ENCODE peak calls at places on chromosomes 11 and 22, in five cellular contexts. One of them, this sample, is unnamed.

GRCh38 chr11:56624661-56625110 is 10.0 kb upstream of the OR5M1 start:
- DNase-seq in transverse colon: no peak
- DNase-seq in fibroblast of mammary gland: peak
- DNase-seq in HuH-7.5: no peak
- DNase-seq in KBM-7: peak
- DNase-seq in this sample: peak

GRCh38 chr22:31977141-31977781 is 32.9 kb downstream of the YWHAH start:
- DNase-seq in HuH-7.5: peak
- DNase-seq in fibroblast of mammary gland: peak
- DNase-seq in KBM-7: peak
- DNase-seq in transverse colon: peak
- DNase-seq in this sample: peak

GRCh38 chr11:3150726-3151125 is 14.4 kb downstream of the OSBPL5 start:
- DNase-seq in transverse colon: no peak
- DNase-seq in fibroblast of mammary gland: no peak
- DNase-seq in KBM-7: no peak
- DNase-seq in HuH-7.5: no peak
- DNase-seq in this sample: no peak

GRCh38 chr11:2203440-2204259 is 32.0 kb upstream of the TH start:
- DNase-seq in transverse colon: peak
- DNase-seq in KBM-7: no peak
- DNase-seq in fibroblast of mammary gland: no peak
- DNase-seq in HuH-7.5: no peak
- DNase-seq in this sample: no peak

GRCh38 chr22:35477911-35478582 is 62.6 kb upstream of the RASD2 start:
- DNase-seq in fibroblast of mammary gland: peak
- DNase-seq in HuH-7.5: no peak
- DNase-seq in transverse colon: peak
- DNase-seq in KBM-7: peak
- DNase-seq in this sample: peak

GRCh38 chr11:58927393-58928081 is 11.8 kb upstream of the GLYATL1 start:
- DNase-seq in fibroblast of mammary gland: no peak
- DNase-seq in KBM-7: no peak
- DNase-seq in HuH-7.5: no peak
- DNase-seq in transverse colon: peak
- DNase-seq in this sample: no peak

GRCh38 chr22:29463487-29464088 is 16.4 kb upstream of the NEFH start:
- DNase-seq in KBM-7: no peak
- DNase-seq in HuH-7.5: no peak
- DNase-seq in transverse colon: no peak
- DNase-seq in fibroblast of mammary gland: no peak
- DNase-seq in this sample: no peak

GRCh38 chr11:75867778-75868374 is 52.9 kb downstream of the UVRAG start:
- DNase-seq in fibroblast of mammary gland: peak
- DNase-seq in transverse colon: no peak
- DNase-seq in KBM-7: peak
- DNase-seq in HuH-7.5: peak
- DNase-seq in this sample: peak

GRCh38 chr11:131025020-131025419 is 108.7 kb upstream of the SNX19 start:
- DNase-seq in transverse colon: no peak
- DNase-seq in HuH-7.5: no peak
- DNase-seq in fibroblast of mammary gland: peak
- DNase-seq in KBM-7: no peak
- DNase-seq in this sample: no peak

GRCh38 chr11:2186669-2187266 is 15.2 kb upstream of the TH start:
- DNase-seq in transverse colon: peak
- DNase-seq in KBM-7: peak
- DNase-seq in fibroblast of mammary gland: no peak
- DNase-seq in HuH-7.5: no peak
- DNase-seq in this sample: peak

GRCh38 chr11:33775832-33776231 is 1.5 kb upstream of the FBXO3 start:
- DNase-seq in transverse colon: no peak
- DNase-seq in fibroblast of mammary gland: no peak
- DNase-seq in HuH-7.5: no peak
- DNase-seq in KBM-7: no peak
- DNase-seq in this sample: no peak

GRCh38 chr11:127006311-127006710 is 5.7 kb upstream of the KIRREL3 start:
- DNase-seq in transverse colon: no peak
- DNase-seq in HuH-7.5: no peak
- DNase-seq in fibroblast of mammary gland: peak
- DNase-seq in KBM-7: no peak
- DNase-seq in this sample: no peak

GRCh38 chr11:119206512-119207299 is 567 bp downstream of the CBL start:
- DNase-seq in transverse colon: peak
- DNase-seq in HuH-7.5: peak
- DNase-seq in KBM-7: peak
- DNase-seq in fibroblast of mammary gland: peak
- DNase-seq in this sample: peak

GRCh38 chr11:11207428-11207827 is 145.6 kb downstream of the CSNK2A3 start:
- DNase-seq in KBM-7: peak
- DNase-seq in HuH-7.5: no peak
- DNase-seq in fibroblast of mammary gland: no peak
- DNase-seq in transverse colon: no peak
- DNase-seq in this sample: no peak

GRCh38 chr11:69930081-69931059 is 111.2 kb upstream of the FGF3 start:
- DNase-seq in HuH-7.5: no peak
- DNase-seq in KBM-7: no peak
- DNase-seq in transverse colon: no peak
- DNase-seq in fibroblast of mammary gland: no peak
- DNase-seq in this sample: no peak

GRCh38 chr22:43384863-43385262 is 27.0 kb upstream of the MPPED1 start:
- DNase-seq in fibroblast of mammary gland: no peak
- DNase-seq in transverse colon: no peak
- DNase-seq in HuH-7.5: no peak
- DNase-seq in KBM-7: no peak
- DNase-seq in this sample: no peak

GRCh38 chr22:31861226-31861840 is 83.0 kb upstream of the YWHAH start:
- DNase-seq in KBM-7: no peak
- DNase-seq in fibroblast of mammary gland: peak
- DNase-seq in HuH-7.5: no peak
- DNase-seq in transverse colon: no peak
- DNase-seq in this sample: no peak

GRCh38 chr11:65879622-65880021 is at the start of gene CTSW:
- DNase-seq in fibroblast of mammary gland: no peak
- DNase-seq in transverse colon: no peak
- DNase-seq in KBM-7: no peak
- DNase-seq in HuH-7.5: no peak
- DNase-seq in this sample: no peak

GRCh38 chr22:46613606-46613997 is 6.6 kb upstream of the GRAMD4 start:
- DNase-seq in KBM-7: no peak
- DNase-seq in HuH-7.5: no peak
- DNase-seq in fibroblast of mammary gland: peak
- DNase-seq in transverse colon: peak
- DNase-seq in this sample: no peak

GRCh38 chr11:124961972-124962609 is 8.1 kb downstream of the CCDC15 start:
- DNase-seq in HuH-7.5: no peak
- DNase-seq in KBM-7: peak
- DNase-seq in fibroblast of mammary gland: peak
- DNase-seq in transverse colon: no peak
- DNase-seq in this sample: peak